ENCODE peak calls at places on chromosomes 7 and 10, in five cellular contexts. D is brain microvascular endothelial cell; Z is CD8-positive, alpha-beta T cell; U is Peyer's patch; B is A673. V is an unnamed sample. For H3K36me3, the result is how much of the 10 kb centered on the place peaks cover.

GRCh38 chr10:88113232-88113631 is 249.8 kb downstream of the PTEN start:
- DNase-seq in D (no peak), B (no peak), U (no peak), Z (no peak), V (peak)

GRCh38 chr7:154178890-154179289 is 126.7 kb downstream of the DPP6 start:
- DNase-seq in B (no peak), D (no peak), U (no peak), Z (no peak), V (no peak)

GRCh38 chr10:121800146-121800545 is 127.7 kb downstream of the ATE1 start:
- DNase-seq in U (no peak), Z (no peak), D (no peak), B (no peak), V (no peak)

GRCh38 chr10:74968621-74969019 is 142.2 kb downstream of the KAT6B start:
- DNase-seq in D (no peak), B (no peak), U (no peak), Z (no peak), V (no peak)

GRCh38 chr7:20304366-20304765 is 26.3 kb upstream of the ITGB8 start:
- DNase-seq in Z (no peak), U (no peak), B (no peak), D (no peak), V (no peak)

GRCh38 chr7:22697897-22698645 is 28.9 kb upstream of the IL6 start:
- DNase-seq in U (no peak), B (no peak), D (no peak), Z (no peak), V (no peak)

GRCh38 chr7:140564643-140565042 is 76.0 kb downstream of the DENND2A start:
- DNase-seq in D (no peak), B (no peak), Z (no peak), U (no peak), V (no peak)

GRCh38 chr10:113434950-113435349 is 117.9 kb upstream of the HABP2 start:
- DNase-seq in D (no peak), B (no peak), U (no peak), Z (no peak), V (no peak)

GRCh38 chr7:159143780-159144755 is 599 bp downstream of the VIPR2 start:
- DNase-seq in B (no peak), U (no peak), D (no peak), Z (no peak), V (peak)

GRCh38 chr7:91089382-91089963 is 174.8 kb upstream of the FZD1 start:
- DNase-seq in U (no peak), B (peak), D (no peak), Z (no peak), V (no peak)

GRCh38 chr7:131605280-131605878 is 49.0 kb upstream of the PODXL start:
- DNase-seq in B (peak), D (no peak), Z (no peak), U (no peak), V (no peak)

GRCh38 chr7:121302214-121302745 is 26.5 kb upstream of the WNT16 start:
- DNase-seq in U (no peak), D (peak), B (no peak), Z (no peak), V (no peak)

GRCh38 chr10:44966129-44966815 is 6.7 kb downstream of the RASSF4 start:
- DNase-seq in D (no peak), Z (no peak), B (no peak), U (no peak), V (no peak)

GRCh38 chr10:100522107-100522811 is 2.6 kb upstream of the SEC31B start:
- DNase-seq in U (no peak), B (no peak), D (no peak), Z (no peak), V (no peak)

GRCh38 chr10:127492607-127493250 is 56.4 kb upstream of the NPS start:
- DNase-seq in D (peak), B (no peak), Z (no peak), U (no peak), V (no peak)

GRCh38 chr10:128210215-128211063 is 84.2 kb upstream of the MKI67 start:
- DNase-seq in B (peak), D (no peak), Z (peak), U (peak), V (peak)

GRCh38 chr7:84533209-84533608 is 338.6 kb upstream of the SEMA3A start:
- DNase-seq in D (no peak), B (no peak), Z (no peak), U (no peak), V (no peak)

GRCh38 chr10:29257106-29257783 is 31.6 kb upstream of the LYZL1 start:
- DNase-seq in B (no peak), D (peak), U (no peak), Z (no peak), V (peak)

GRCh38 chr7:77360104-77360503 is 56.0 kb downstream of the GSAP start:
- DNase-seq in Z (no peak), U (no peak), D (no peak), B (peak), V (no peak)

GRCh38 chr7:123570390-123571182 is 13.0 kb upstream of the NDUFA5 start:
- DNase-seq in B (no peak), Z (no peak), D (no peak), U (no peak), V (no peak)

GRCh38 chr7:103395071-103395470 is 47.6 kb downstream of the PSMC2 start:
- DNase-seq in Z (no peak), U (no peak), D (no peak), B (no peak), V (no peak)

GRCh38 chr10:93173867-93174845 is 100.5 kb downstream of the CYP26A1 start:
- DNase-seq in Z (no peak), D (no peak), B (no peak), U (no peak), V (no peak)

GRCh38 chr7:84792232-84792882 is 394.5 kb downstream of the SEMA3D start:
- DNase-seq in Z (no peak), D (no peak), U (no peak), B (no peak), V (no peak)

GRCh38 chr10:75233444-75234016 is 2.2 kb downstream of the COMTD1 start:
- DNase-seq in D (no peak), U (no peak), B (no peak), Z (peak), V (peak)

GRCh38 chr7:84070101-84070500 is 124.5 kb downstream of the SEMA3A start:
- DNase-seq in Z (no peak), B (peak), D (no peak), U (no peak), V (no peak)

GRCh38 chr10:119542357-119542989 is at the start of gene RGS10:
- DNase-seq in D (peak), B (peak), Z (peak), U (peak), V (peak)

GRCh38 chr7:64839910-64840309 is 45.7 kb downstream of the ZNF138 start:
- DNase-seq in B (no peak), D (no peak), Z (peak), U (no peak), V (no peak)

GRCh38 chr10:43322321-43322720 is 49.1 kb upstream of the FXYD4 start:
- DNase-seq in U (peak), D (no peak), B (no peak), Z (no peak), V (no peak)

DNA sequence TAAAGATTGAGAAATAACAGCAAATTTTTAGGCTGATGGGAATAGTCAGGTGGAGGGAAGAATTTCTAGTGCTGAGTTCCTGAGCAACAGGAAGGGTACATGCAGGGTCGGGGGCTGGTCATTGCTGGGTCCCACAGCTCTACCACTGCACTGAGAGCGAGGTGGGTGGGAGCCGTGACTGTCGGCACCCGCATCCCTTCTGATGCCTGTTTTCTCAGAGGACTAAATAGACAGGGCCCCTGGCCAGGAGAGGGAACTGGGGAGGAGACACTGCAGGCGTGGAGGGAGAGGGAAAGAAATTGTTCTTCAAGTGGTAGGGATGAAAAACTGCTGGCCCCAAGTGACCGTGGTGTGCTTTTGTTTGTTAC is 7.3 kb downstream of the GTPBP4 start:
- DNase-seq in B (no peak), Z (no peak), U (no peak), D (no peak), V (no peak)
- H3K36me3 ChIP-seq in B (half or more), Z (under half), U (under half), D (half or more), V (half or more)

GRCh38 chr10:78871796-78872195 is 197.0 kb upstream of the ZMIZ1 start:
- DNase-seq in U (no peak), B (no peak), Z (no peak), D (no peak), V (no peak)
- H3K36me3 ChIP-seq in U (under half), B (under half), Z (under half), D (under half), V (under half)

DNA sequence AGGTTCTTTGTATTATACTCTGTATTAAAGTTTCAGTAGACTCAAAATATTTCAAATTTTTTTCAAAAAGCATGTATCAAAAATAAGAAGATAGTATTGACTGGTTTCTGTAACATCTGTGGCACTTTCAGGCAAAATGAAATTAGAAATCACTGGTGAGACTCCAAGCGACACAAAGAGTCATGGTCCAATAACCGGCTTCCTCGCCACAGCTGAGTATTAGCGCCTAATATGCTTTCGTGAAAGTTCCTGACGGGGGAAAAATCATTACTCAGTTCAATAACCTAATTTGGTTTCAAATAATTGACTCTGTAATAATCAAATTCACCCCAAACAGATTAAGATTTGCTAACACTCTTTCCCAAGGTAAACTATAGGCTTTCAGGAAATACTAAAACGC is 13.4 kb downstream of the TMEM209 start:
- DNase-seq in Z (no peak), B (no peak), U (no peak), D (no peak), V (no peak)
- H3K36me3 ChIP-seq in Z (under half), B (under half), U (under half), D (under half), V (under half)

GRCh38 chr7:785416-785815 is 46.9 kb upstream of the SUN1 start:
- DNase-seq in B (no peak), U (no peak), Z (no peak), D (no peak), V (no peak)
- H3K36me3 ChIP-seq in B (under half), U (under half), Z (under half), D (under half), V (under half)

DNA sequence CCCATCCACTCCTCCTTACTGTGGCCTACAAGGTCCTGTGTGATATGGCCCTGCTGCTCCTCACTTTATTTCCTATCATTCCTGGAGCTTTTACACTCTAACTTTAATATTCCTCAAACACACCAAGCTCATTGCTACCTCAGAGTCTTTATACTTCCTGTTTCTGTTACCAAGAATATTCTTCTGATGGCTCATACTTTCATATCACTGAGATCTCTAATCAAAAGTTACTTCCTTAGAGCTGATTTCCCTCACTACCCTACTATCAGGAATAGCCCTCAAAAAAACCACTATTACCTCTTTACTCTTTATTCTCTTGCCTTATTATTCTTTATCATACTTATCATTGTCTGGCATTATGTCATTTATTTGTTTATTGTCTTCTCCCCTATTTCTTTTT is 5.8 kb upstream of the PPP3CB start:
- DNase-seq in D (no peak), U (no peak), B (no peak), Z (no peak), V (no peak)
- H3K36me3 ChIP-seq in D (under half), U (under half), B (under half), Z (under half), V (under half)

DNA sequence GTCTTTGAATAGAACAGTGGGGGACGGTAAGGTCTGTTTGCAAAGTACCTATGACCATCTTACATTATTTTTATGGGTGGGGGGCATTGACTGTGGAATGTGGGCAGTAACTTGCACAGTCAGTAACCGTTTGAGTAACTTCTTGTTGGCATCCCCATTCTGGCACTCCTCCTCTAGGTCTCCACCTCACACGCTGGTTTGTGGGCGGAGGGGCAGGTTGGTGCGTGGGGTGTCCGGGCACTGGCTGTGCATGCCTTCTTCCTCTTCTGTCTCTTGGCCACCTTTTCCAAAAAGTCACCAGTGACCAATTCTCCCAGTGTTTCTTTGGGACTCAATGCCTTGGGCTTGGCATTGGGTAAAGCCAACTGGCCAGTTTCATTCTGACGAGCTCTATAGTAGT is 43.6 kb downstream of the DNAJB6 start:
- DNase-seq in D (no peak), Z (no peak), U (no peak), B (no peak), V (no peak)
- H3K36me3 ChIP-seq in D (half or more), Z (under half), U (under half), B (under half), V (under half)

GRCh38 chr10:3100093-3100792 is 32.9 kb downstream of the PFKP start:
- DNase-seq in Z (no peak), D (no peak), B (no peak), U (no peak), V (no peak)

GRCh38 chr10:3100856-3101640 is 33.7 kb downstream of the PFKP start:
- DNase-seq in D (no peak), B (no peak), U (no peak), Z (no peak), V (no peak)

GRCh38 chr10:3097160-3097559 is 29.8 kb downstream of the PFKP start:
- DNase-seq in U (no peak), D (no peak), Z (no peak), B (no peak), V (no peak)

GRCh38 chr10:3098689-3099088 is 31.3 kb downstream of the PFKP start:
- DNase-seq in D (no peak), Z (no peak), B (no peak), U (no peak), V (no peak)

DNA sequence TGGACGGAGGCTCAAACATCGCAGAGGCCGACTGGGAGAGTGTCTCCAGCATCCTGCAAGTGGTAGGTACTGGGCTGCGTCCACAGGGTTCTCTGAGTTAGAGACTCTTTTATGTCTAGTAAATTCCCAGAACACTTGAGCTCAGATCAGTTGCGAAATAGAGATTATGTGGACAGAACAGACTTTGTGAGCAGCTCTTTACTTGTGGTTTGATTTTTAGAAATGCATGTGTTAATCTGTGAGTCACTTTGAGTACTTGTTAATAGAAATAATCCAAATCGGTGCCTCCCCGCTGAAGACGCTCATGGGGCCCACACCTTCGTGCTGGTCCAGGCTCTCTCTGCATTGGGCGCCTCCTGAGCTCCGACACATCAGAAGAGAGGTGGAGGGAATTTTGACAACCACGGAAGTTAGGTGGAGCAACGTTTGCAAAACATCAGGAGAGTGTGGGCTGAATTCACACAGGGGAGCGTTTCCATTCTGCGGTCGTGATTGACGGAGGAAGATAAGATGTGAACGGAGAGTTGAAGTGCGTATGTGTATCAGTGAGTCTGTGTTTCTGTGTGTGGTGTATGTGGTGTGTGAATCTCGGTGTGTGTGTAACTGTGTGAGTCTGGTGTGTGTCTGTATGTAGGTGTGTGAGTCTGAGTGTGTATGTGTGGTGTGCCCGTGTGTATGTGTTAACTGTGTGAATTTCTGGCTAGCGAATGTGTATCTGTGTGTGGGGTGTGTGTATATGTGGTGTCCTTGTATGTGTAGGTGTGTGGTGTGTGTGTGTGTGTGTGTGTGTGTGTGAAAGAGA is 32.1 kb downstream of the PFKP start:
- DNase-seq in U (no peak), B (peak), D (peak), Z (no peak), V (no peak)
- H3K36me3 ChIP-seq in U (under half), B (under half), D (under half), Z (under half), V (under half)

DNA sequence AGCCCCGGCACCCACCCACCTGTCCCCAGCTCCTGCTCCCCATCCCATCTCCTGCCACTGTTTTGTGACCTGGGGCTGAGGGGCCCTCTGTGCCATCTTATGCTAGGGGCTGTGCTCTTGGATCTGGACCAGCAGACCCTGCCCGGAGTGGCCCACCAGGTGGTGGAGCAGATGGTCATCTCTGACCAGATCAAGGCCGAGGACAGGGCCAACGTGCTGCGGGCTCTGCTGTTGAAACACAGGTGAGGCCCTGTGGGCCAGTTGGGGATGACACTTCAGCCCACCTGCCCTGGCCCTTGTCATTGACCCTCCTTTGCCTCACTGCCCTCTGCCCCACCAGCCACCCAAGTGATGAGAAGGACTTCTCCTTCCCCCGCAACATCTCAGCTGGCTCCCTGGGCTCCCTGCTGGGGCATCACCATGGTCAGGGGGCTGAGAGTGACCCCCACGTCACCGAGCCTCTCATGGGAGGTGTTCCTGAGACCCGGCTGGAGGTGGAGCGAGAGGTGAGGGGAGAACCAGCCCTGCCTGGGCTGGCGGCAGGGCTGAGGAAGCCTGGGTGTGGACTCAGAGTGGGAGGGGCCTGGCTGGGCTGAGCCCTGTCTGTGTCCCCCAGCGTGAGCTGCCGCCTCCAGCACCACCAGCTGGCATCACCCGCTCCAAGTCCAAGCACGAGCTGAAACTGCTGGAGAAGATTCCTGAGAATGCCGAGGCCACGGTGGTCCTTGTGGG is 10.6 kb downstream of the FASTK start:
- DNase-seq in U (no peak), B (no peak), D (no peak), Z (no peak), V (no peak)
- H3K36me3 ChIP-seq in U (under half), B (half or more), D (half or more), Z (under half), V (under half)

DNA sequence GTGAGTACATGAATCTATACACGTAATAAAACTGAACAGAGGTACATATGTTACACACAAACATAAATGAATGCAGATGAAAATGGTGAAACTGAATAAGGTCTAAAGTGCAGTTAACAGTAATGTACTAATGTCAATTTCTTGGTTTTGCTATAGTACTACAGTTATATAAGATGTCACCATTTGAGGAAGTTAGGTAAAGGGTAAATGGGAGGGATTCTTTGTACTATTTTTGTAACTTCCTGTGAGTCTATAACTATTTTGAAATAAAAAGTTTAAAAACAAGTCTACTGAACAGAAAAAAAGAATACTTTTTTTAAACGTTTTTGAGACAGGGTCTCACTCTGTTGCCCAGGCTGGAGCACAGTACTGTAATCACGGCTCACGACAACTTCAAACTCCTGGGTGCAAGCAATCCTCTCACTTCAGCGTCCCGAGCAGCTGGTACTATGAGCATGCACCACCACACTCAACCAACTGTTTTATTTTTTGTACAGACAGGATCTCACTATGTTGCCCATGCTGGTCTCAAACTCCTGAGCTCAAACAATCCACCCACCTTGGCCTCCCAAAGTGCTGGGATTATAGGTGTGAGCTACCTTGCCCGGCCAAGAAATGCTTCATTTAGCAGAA is 71.5 kb downstream of the WAPL start:
- DNase-seq in U (no peak), Z (no peak), D (no peak), B (no peak), V (no peak)
- H3K36me3 ChIP-seq in U (under half), Z (under half), D (under half), B (half or more), V (half or more)

GRCh38 chr7:128812514-128813168 is 17.6 kb upstream of the FLNC start:
- DNase-seq in Z (no peak), B (peak), U (no peak), D (no peak), V (peak)

GRCh38 chr7:128811631-128812430 is 18.4 kb upstream of the FLNC start:
- DNase-seq in U (no peak), Z (no peak), B (no peak), D (no peak), V (no peak)

GRCh38 chr7:128810997-128811396 is 19.2 kb upstream of the FLNC start:
- DNase-seq in U (no peak), D (no peak), Z (no peak), B (no peak), V (no peak)

GRCh38 chr7:128810473-128810872 is 18.7 kb downstream of the CCDC136 start:
- DNase-seq in Z (no peak), B (no peak), U (no peak), D (no peak), V (no peak)

GRCh38 chr7:128809363-128809762 is 17.6 kb downstream of the CCDC136 start:
- DNase-seq in Z (no peak), B (no peak), D (no peak), U (no peak), V (no peak)
- H3K36me3 ChIP-seq in Z (under half), B (under half), D (under half), U (under half), V (under half)